ENCODE peak calls at places on chromosomes 3 and 15, in five cellular contexts. M is HCEC 1CT; Q is T-helper 1 cell; A is activated CD4-positive, alpha-beta T cell treated with anti-CD3 and anti-CD28 coated beads for 36 hours; O is NCI-H1417 treated with DMSO at 0.1 percent for 48 hours. S is an unnamed sample.

GRCh38 chr3:123373535-123373987 is 75.3 kb downstream of the ADCY5 start:
- DNase-seq in M (no peak), Q (no peak), A (no peak), O (no peak), S (no peak)

GRCh38 chr3:33420966-33421365 is 19.2 kb downstream of the UBP1 start:
- DNase-seq in M (no peak), Q (no peak), A (no peak), O (no peak), S (no peak)

GRCh38 chr3:63349583-63350177 is 71.6 kb downstream of the SYNPR start:
- DNase-seq in M (peak; percentile 50), Q (no peak), A (peak; percentile 66), O (no peak), S (peak; percentile 70)

GRCh38 chr15:65841121-65841930 is 28.0 kb upstream of the RAB11A start:
- DNase-seq in M (no peak), Q (no peak), A (no peak), O (no peak), S (peak; percentile 79)

GRCh38 chr3:192444096-192444790 is 283.1 kb downstream of the FGF12 start:
- DNase-seq in M (peak; percentile 15), Q (no peak), A (peak; percentile 76), O (no peak), S (peak; percentile 81)

GRCh38 chr3:72347819-72348319 is 500.4 kb downstream of the SHQ1 start:
- DNase-seq in M (no peak), Q (no peak), A (peak; percentile 70), O (no peak), S (peak; percentile 88)

GRCh38 chr15:73127302-73127936 is 75.2 kb downstream of the NEO1 start:
- DNase-seq in M (peak; percentile 23), Q (no peak), A (peak; percentile 49), O (no peak), S (peak; percentile 52)

GRCh38 chr3:115766587-115767492 is 143.5 kb downstream of the GAP43 start:
- DNase-seq in M (peak; percentile 46), Q (no peak), A (no peak), O (no peak), S (no peak)

GRCh38 chr3:186035277-186035676 is 73.6 kb downstream of the ETV5 start:
- DNase-seq in M (peak; percentile 42), Q (no peak), A (no peak), O (no peak), S (no peak)

GRCh38 chr3:15108082-15108545 is 9.2 kb upstream of the RBSN start:
- DNase-seq in M (peak; percentile 60), Q (peak; percentile 56), A (peak; percentile 86), O (no peak), S (peak; percentile 83)

GRCh38 chr15:39665629-39666245 is 84.9 kb downstream of the THBS1 start:
- DNase-seq in M (no peak), Q (no peak), A (no peak), O (no peak), S (peak; percentile 20)

GRCh38 chr3:119181765-119182164 is 8.4 kb downstream of the UPK1B start:
- DNase-seq in M (peak; percentile 18), Q (no peak), A (no peak), O (no peak), S (no peak)

GRCh38 chr3:42129014-42129953 is 38.1 kb downstream of the TRAK1 start:
- DNase-seq in M (no peak), Q (no peak), A (no peak), O (no peak), S (no peak)

GRCh38 chr3:13211605-13212210 is 138.5 kb upstream of the IQSEC1 start:
- DNase-seq in M (no peak), Q (no peak), A (no peak), O (no peak), S (no peak)

GRCh38 chr3:53256704-53257055 is 858 bp upstream of the TKT start:
- DNase-seq in M (no peak), Q (no peak), A (no peak), O (no peak), S (no peak)

S was measured in lung microvascular endothelial cell.